ENCODE peak calls at places on chromosomes 1 and 21, in five cellular contexts. P is left lung, T is GM20000, Q is AML-193, K is HAP-1. G is an unnamed sample.

GRCh38 chr1:38671221-38671620 is 188.4 kb downstream of the RRAGC start:
- DNase-seq in T (no peak), Q (no peak), P (no peak), K (no peak), G (no peak)

GRCh38 chr1:200372885-200373181 is 37.0 kb downstream of the ZNF281 start:
- DNase-seq in T (no peak), K (no peak), Q (no peak), P (no peak), G (no peak)

GRCh38 chr1:205133287-205133686 is 11.5 kb upstream of the RBBP5 start:
- DNase-seq in Q (no peak), K (no peak), T (no peak), P (no peak), G (no peak)

GRCh38 chr1:3530086-3530930 is 75.8 kb downstream of the ARHGEF16 start:
- DNase-seq in K (no peak), P (no peak), Q (peak; percentile 20), T (no peak), G (no peak)

GRCh38 chr1:228463559-228464455 is 23.4 kb upstream of the RNF187 start:
- DNase-seq in Q (no peak), P (no peak), T (peak; percentile 52), K (no peak), G (peak; percentile 88)

GRCh38 chr1:182965861-182966260 is 12.9 kb upstream of the SHCBP1L start:
- DNase-seq in P (no peak), Q (no peak), T (no peak), K (peak; percentile 80), G (no peak)

GRCh38 chr1:210400043-210400840 is 71.5 kb downstream of the HHAT start:
- DNase-seq in Q (peak; percentile 5), P (no peak), K (peak; percentile 57), T (peak; percentile 74), G (peak; percentile 57)

GRCh38 chr1:158180741-158181576 is at the start of gene CD1D:
- DNase-seq in T (peak; percentile 55), P (peak; percentile 89), Q (peak; percentile 53), K (no peak), G (peak; percentile 53)

GRCh38 chr1:227951624-227952373 is 4.1 kb upstream of the WNT9A start:
- DNase-seq in T (no peak), P (no peak), K (no peak), Q (no peak), G (no peak)

GRCh38 chr1:9009438-9010366 is 16.5 kb downstream of the SLC2A7 start:
- DNase-seq in T (peak; percentile 71), P (peak; percentile 85), Q (no peak), K (no peak), G (peak; percentile 58)

GRCh38 chr1:91851130-91852010 is 34.6 kb downstream of the TGFBR3 start:
- DNase-seq in Q (no peak), T (no peak), K (no peak), P (peak; percentile 84), G (no peak)

GRCh38 chr1:35115459-35116383 is 36.5 kb downstream of the ZMYM1 start:
- DNase-seq in T (no peak), K (no peak), Q (no peak), P (no peak), G (no peak)

GRCh38 chr1:218711884-218712674 is 366.9 kb downstream of the TGFB2 start:
- DNase-seq in Q (no peak), P (no peak), K (no peak), T (no peak), G (no peak)

GRCh38 chr21:41766051-41766882 is 585 bp downstream of the RIPK4 start:
- DNase-seq in K (no peak), Q (no peak), P (no peak), T (no peak), G (no peak)

GRCh38 chr1:11134352-11135266 is 34.9 kb upstream of the EXOSC10 start:
- DNase-seq in T (no peak), P (no peak), Q (no peak), K (no peak), G (no peak)

GRCh38 chr1:153796786-153797659 is 21.8 kb downstream of the SLC27A3 start:
- DNase-seq in Q (peak; percentile 54), K (peak; percentile 60), T (peak; percentile 90), P (no peak), G (peak; percentile 96)

GRCh38 chr1:82371844-82372498 is 571.2 kb downstream of the ADGRL2 start:
- DNase-seq in P (no peak), K (no peak), T (no peak), Q (no peak), G (peak; percentile 22)

GRCh38 chr1:111980684-111981083 is 8.8 kb downstream of the KCND3 start:
- DNase-seq in T (no peak), P (no peak), Q (no peak), K (no peak), G (no peak)

GRCh38 chr1:160821627-160822026 is 25.7 kb downstream of the LY9 start:
- DNase-seq in T (no peak), Q (no peak), P (no peak), K (no peak), G (no peak)

G was measured in NAMALWA.